ENCODE peak calls at places on chromosomes 16 and 17, in ten cellular contexts. One of them, this sample, is unnamed. For H3K36me3, the result is how much of the 10 kb centered on the place peaks cover.

GRCh38 chr17:65137076-65137935 is at the start of gene RGS9:
- DNase-seq in CD4-positive, CD25-positive, alpha-beta regulatory T cell: peak
- DNase-seq in MM.1S: peak
- DNase-seq in neuronal stem cell: peak
- DNase-seq in left lung: peak
- DNase-seq in CD8-positive, alpha-beta memory T cell: peak
- DNase-seq in adrenal gland: peak
- DNase-seq in cardiac muscle cell: peak
- DNase-seq in body of pancreas: peak
- DNase-seq in endodermal cell: peak
- DNase-seq in this sample: peak

GRCh38 chr16:17384473-17384872 is 86.3 kb downstream of the XYLT1 start:
- DNase-seq in body of pancreas: no peak
- DNase-seq in cardiac muscle cell: no peak
- DNase-seq in neuronal stem cell: no peak
- DNase-seq in endodermal cell: no peak
- DNase-seq in CD4-positive, CD25-positive, alpha-beta regulatory T cell: no peak
- DNase-seq in MM.1S: no peak
- DNase-seq in left lung: no peak
- DNase-seq in adrenal gland: no peak
- DNase-seq in CD8-positive, alpha-beta memory T cell: no peak
- DNase-seq in this sample: no peak

GRCh38 chr17:10151667-10152496 is 46.5 kb downstream of the GAS7 start:
- DNase-seq in neuronal stem cell: no peak
- DNase-seq in endodermal cell: no peak
- DNase-seq in adrenal gland: peak
- DNase-seq in MM.1S: no peak
- DNase-seq in left lung: peak
- DNase-seq in CD8-positive, alpha-beta memory T cell: no peak
- DNase-seq in CD4-positive, CD25-positive, alpha-beta regulatory T cell: no peak
- DNase-seq in cardiac muscle cell: no peak
- DNase-seq in body of pancreas: no peak
- DNase-seq in this sample: no peak

GRCh38 chr17:9768381-9768934 is 22.9 kb downstream of the DHRS7C start:
- DNase-seq in body of pancreas: no peak
- DNase-seq in left lung: no peak
- DNase-seq in cardiac muscle cell: peak
- DNase-seq in CD4-positive, CD25-positive, alpha-beta regulatory T cell: peak
- DNase-seq in MM.1S: no peak
- DNase-seq in neuronal stem cell: peak
- DNase-seq in CD8-positive, alpha-beta memory T cell: no peak
- DNase-seq in adrenal gland: no peak
- DNase-seq in endodermal cell: peak
- DNase-seq in this sample: no peak

GRCh38 chr17:42409467-42410351 is 13.3 kb downstream of the CAVIN1 start:
- DNase-seq in left lung: peak
- DNase-seq in neuronal stem cell: no peak
- DNase-seq in adrenal gland: peak
- DNase-seq in MM.1S: no peak
- DNase-seq in endodermal cell: peak
- DNase-seq in CD8-positive, alpha-beta memory T cell: no peak
- DNase-seq in CD4-positive, CD25-positive, alpha-beta regulatory T cell: no peak
- DNase-seq in cardiac muscle cell: no peak
- DNase-seq in body of pancreas: peak
- DNase-seq in this sample: no peak

GRCh38 chr17:15918261-15918660 is 26.7 kb upstream of the ADORA2B start:
- DNase-seq in cardiac muscle cell: no peak
- DNase-seq in CD4-positive, CD25-positive, alpha-beta regulatory T cell: no peak
- DNase-seq in endodermal cell: no peak
- DNase-seq in left lung: no peak
- DNase-seq in CD8-positive, alpha-beta memory T cell: no peak
- DNase-seq in body of pancreas: no peak
- DNase-seq in adrenal gland: no peak
- DNase-seq in neuronal stem cell: no peak
- DNase-seq in MM.1S: no peak
- DNase-seq in this sample: no peak

GRCh38 chr16:68257906-68258800 is 6.2 kb upstream of the SLC7A6 start:
- DNase-seq in CD8-positive, alpha-beta memory T cell: no peak
- DNase-seq in left lung: no peak
- DNase-seq in MM.1S: peak
- DNase-seq in cardiac muscle cell: no peak
- DNase-seq in neuronal stem cell: no peak
- DNase-seq in CD4-positive, CD25-positive, alpha-beta regulatory T cell: no peak
- DNase-seq in body of pancreas: no peak
- DNase-seq in adrenal gland: peak
- DNase-seq in endodermal cell: no peak
- DNase-seq in this sample: no peak

GRCh38 chr17:33647976-33648375 is 354.9 kb upstream of the ASIC2 start:
- DNase-seq in body of pancreas: no peak
- DNase-seq in cardiac muscle cell: peak
- DNase-seq in CD4-positive, CD25-positive, alpha-beta regulatory T cell: no peak
- DNase-seq in CD8-positive, alpha-beta memory T cell: no peak
- DNase-seq in adrenal gland: peak
- DNase-seq in left lung: no peak
- DNase-seq in neuronal stem cell: peak
- DNase-seq in endodermal cell: peak
- DNase-seq in MM.1S: peak
- DNase-seq in this sample: no peak

GRCh38 chr17:74935048-74935447 is 650 bp upstream of the OTOP3 start:
- DNase-seq in endodermal cell: no peak
- DNase-seq in body of pancreas: no peak
- DNase-seq in CD8-positive, alpha-beta memory T cell: no peak
- DNase-seq in adrenal gland: no peak
- DNase-seq in cardiac muscle cell: no peak
- DNase-seq in MM.1S: no peak
- DNase-seq in CD4-positive, CD25-positive, alpha-beta regulatory T cell: no peak
- DNase-seq in left lung: no peak
- DNase-seq in neuronal stem cell: no peak
- DNase-seq in this sample: no peak

GRCh38 chr16:9338068-9338467 is 246.6 kb downstream of the HAPSTR1 start:
- DNase-seq in left lung: no peak
- DNase-seq in CD8-positive, alpha-beta memory T cell: no peak
- DNase-seq in CD4-positive, CD25-positive, alpha-beta regulatory T cell: no peak
- DNase-seq in MM.1S: no peak
- DNase-seq in adrenal gland: no peak
- DNase-seq in neuronal stem cell: no peak
- DNase-seq in cardiac muscle cell: no peak
- DNase-seq in endodermal cell: no peak
- DNase-seq in body of pancreas: no peak
- DNase-seq in this sample: no peak

GRCh38 chr17:45139533-45139920 is 4.0 kb downstream of the ACBD4 start:
- DNase-seq in adrenal gland: no peak
- DNase-seq in CD4-positive, CD25-positive, alpha-beta regulatory T cell: no peak
- DNase-seq in left lung: no peak
- DNase-seq in MM.1S: no peak
- DNase-seq in CD8-positive, alpha-beta memory T cell: no peak
- DNase-seq in neuronal stem cell: no peak
- DNase-seq in cardiac muscle cell: no peak
- DNase-seq in body of pancreas: no peak
- DNase-seq in endodermal cell: no peak
- DNase-seq in this sample: no peak

GRCh38 chr16:22217890-22218730 is 12.0 kb downstream of the EEF2K start:
- DNase-seq in endodermal cell: peak
- DNase-seq in neuronal stem cell: no peak
- DNase-seq in adrenal gland: no peak
- DNase-seq in MM.1S: no peak
- DNase-seq in CD8-positive, alpha-beta memory T cell: no peak
- DNase-seq in CD4-positive, CD25-positive, alpha-beta regulatory T cell: peak
- DNase-seq in cardiac muscle cell: no peak
- DNase-seq in left lung: no peak
- DNase-seq in body of pancreas: no peak
- DNase-seq in this sample: no peak

GRCh38 chr16:56708418-56708817 is 21.5 kb upstream of the NUP93 start:
- DNase-seq in CD4-positive, CD25-positive, alpha-beta regulatory T cell: peak
- DNase-seq in CD8-positive, alpha-beta memory T cell: peak
- DNase-seq in neuronal stem cell: no peak
- DNase-seq in MM.1S: no peak
- DNase-seq in body of pancreas: no peak
- DNase-seq in adrenal gland: no peak
- DNase-seq in endodermal cell: peak
- DNase-seq in cardiac muscle cell: no peak
- DNase-seq in left lung: no peak
- DNase-seq in this sample: peak

DNA sequence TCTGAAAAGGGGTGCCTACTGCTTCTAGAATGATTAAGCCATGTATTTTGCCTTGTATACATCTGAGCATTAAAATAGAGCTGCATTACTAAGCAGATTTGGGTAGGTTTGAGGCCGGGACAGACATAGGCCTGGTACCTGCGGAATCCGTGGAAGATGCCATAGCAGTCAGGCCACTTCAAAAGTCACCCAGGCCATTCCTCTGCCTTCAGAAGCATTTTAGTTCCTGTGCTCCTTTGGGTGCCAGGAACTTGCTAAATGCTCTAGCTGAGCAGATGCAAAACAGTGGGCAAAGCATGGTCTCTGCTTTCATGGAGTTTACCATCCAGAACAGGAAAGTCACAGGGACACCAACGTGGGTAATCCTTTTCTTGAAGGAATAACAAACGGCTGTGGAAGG is 5.7 kb upstream of the TMEM100 start:
- DNase-seq in MM.1S: no peak
- DNase-seq in cardiac muscle cell: no peak
- DNase-seq in left lung: no peak
- DNase-seq in CD8-positive, alpha-beta memory T cell: no peak
- DNase-seq in body of pancreas: no peak
- DNase-seq in endodermal cell: no peak
- DNase-seq in adrenal gland: no peak
- DNase-seq in CD4-positive, CD25-positive, alpha-beta regulatory T cell: no peak
- DNase-seq in neuronal stem cell: no peak
- DNase-seq in this sample: no peak
- H3K27ac ChIP-seq in MM.1S: no peak
- H3K27ac ChIP-seq in cardiac muscle cell: no peak
- H3K27ac ChIP-seq in left lung: peak
- H3K27ac ChIP-seq in CD8-positive, alpha-beta memory T cell: no peak
- H3K27ac ChIP-seq in body of pancreas: no peak
- H3K27ac ChIP-seq in endodermal cell: no peak
- H3K27ac ChIP-seq in adrenal gland: no peak
- H3K27ac ChIP-seq in CD4-positive, CD25-positive, alpha-beta regulatory T cell: no peak
- H3K27ac ChIP-seq in neuronal stem cell: no peak
- H3K27ac ChIP-seq in this sample: no peak

GRCh38 chr17:29855686-29856085 is 74.3 kb downstream of the SSH2 start:
- DNase-seq in endodermal cell: no peak
- DNase-seq in CD4-positive, CD25-positive, alpha-beta regulatory T cell: no peak
- DNase-seq in cardiac muscle cell: no peak
- DNase-seq in left lung: no peak
- DNase-seq in neuronal stem cell: no peak
- DNase-seq in CD8-positive, alpha-beta memory T cell: no peak
- DNase-seq in MM.1S: no peak
- DNase-seq in adrenal gland: no peak
- DNase-seq in body of pancreas: no peak
- DNase-seq in this sample: no peak
- H3K36me3 ChIP-seq in endodermal cell: under half
- H3K36me3 ChIP-seq in CD4-positive, CD25-positive, alpha-beta regulatory T cell: under half
- H3K36me3 ChIP-seq in cardiac muscle cell: under half
- H3K36me3 ChIP-seq in left lung: under half
- H3K36me3 ChIP-seq in neuronal stem cell: under half
- H3K36me3 ChIP-seq in CD8-positive, alpha-beta memory T cell: under half
- H3K36me3 ChIP-seq in MM.1S: under half
- H3K36me3 ChIP-seq in adrenal gland: under half
- H3K36me3 ChIP-seq in body of pancreas: under half
- H3K36me3 ChIP-seq in this sample: under half

DNA sequence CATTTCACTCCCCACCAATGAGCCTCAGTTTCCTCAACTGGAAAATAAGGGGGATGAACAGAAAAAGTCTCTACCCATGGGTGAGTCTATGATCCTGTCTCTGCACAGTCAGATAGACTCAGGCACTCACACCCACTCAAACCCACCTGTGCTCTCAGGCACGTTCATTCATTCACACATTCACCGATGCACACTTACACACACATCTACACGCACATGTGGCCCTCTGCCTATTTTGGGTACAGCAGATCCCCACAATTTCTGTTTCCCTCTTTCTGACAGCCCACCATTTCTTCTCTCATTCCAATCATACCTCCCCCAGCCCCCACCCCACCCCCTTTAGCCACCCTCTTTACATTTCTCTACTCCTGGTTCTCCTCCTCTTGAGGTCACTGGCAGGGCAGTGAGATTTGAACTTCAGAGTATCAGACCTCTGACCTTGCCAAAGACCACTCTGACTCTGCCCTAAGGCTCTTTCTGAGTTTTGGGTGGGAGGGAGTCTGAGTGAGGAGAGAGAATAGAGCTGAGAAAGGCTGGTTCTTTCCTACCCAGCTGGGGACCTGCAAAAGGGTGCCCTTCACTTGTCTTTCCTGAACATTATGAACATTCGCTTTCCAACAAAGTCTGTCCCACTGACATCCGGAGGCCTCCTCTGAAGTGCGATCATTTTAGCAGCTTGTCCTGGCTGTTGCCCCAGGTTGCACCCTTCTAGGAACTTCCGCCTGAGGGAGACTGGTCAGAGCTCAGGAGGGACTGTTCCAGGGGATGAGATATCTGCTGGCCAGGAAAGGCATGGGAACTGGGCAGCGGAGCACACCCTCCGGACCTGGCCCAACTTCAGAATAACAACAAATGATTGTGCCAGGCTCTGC is 10.1 kb upstream of the COL1A1 start:
- DNase-seq in cardiac muscle cell: no peak
- DNase-seq in CD8-positive, alpha-beta memory T cell: no peak
- DNase-seq in endodermal cell: peak
- DNase-seq in neuronal stem cell: no peak
- DNase-seq in CD4-positive, CD25-positive, alpha-beta regulatory T cell: no peak
- DNase-seq in adrenal gland: no peak
- DNase-seq in left lung: no peak
- DNase-seq in MM.1S: no peak
- DNase-seq in body of pancreas: no peak
- DNase-seq in this sample: no peak
- H3K4me3 ChIP-seq in cardiac muscle cell: no peak
- H3K4me3 ChIP-seq in CD8-positive, alpha-beta memory T cell: no peak
- H3K4me3 ChIP-seq in endodermal cell: no peak
- H3K4me3 ChIP-seq in neuronal stem cell: no peak
- H3K4me3 ChIP-seq in CD4-positive, CD25-positive, alpha-beta regulatory T cell: no peak
- H3K4me3 ChIP-seq in adrenal gland: no peak
- H3K4me3 ChIP-seq in left lung: no peak
- H3K4me3 ChIP-seq in MM.1S: no peak
- H3K4me3 ChIP-seq in body of pancreas: no peak
- H3K4me3 ChIP-seq in this sample: no peak

DNA sequence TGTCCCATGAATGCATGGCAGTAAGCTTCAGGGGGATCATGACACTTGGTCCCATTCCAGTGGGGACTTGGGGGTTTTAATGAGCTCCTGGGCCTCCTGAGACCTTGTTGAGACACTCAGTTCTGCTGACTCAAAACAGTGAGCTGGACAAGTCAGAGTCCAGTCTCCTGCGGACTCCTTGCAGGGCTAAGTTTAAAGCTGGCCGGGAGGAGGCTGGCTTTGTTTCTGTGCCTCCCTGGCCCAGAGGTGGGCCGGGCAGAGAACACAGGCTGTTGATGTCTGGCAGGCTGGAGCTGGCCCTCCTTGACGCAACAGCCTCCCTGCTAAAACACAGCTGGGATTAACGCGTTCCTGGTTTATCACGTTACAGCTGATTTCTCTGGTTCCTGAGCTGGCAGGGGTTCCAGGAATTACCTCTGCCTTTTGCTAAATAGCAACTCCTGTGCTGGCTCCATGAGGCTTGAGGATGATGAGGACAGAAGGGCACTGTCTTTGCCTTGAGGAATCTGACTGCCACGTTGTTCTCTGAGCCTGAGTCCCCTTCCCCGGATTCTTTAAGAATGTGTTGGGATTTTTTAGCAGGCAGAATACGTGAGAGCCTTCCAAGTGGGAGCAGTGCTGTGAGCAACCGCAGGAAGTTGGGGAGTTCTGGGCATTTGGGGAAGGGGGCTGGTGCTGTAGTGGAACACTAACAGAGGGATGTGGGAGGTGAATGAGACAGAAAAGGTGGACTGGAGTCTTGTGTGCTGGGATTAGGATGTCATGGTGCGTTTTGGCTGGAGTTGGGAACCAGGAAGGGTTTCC is 2.0 kb downstream of the GPT2 start:
- DNase-seq in cardiac muscle cell: peak
- DNase-seq in MM.1S: no peak
- DNase-seq in neuronal stem cell: peak
- DNase-seq in CD4-positive, CD25-positive, alpha-beta regulatory T cell: no peak
- DNase-seq in endodermal cell: peak
- DNase-seq in body of pancreas: peak
- DNase-seq in adrenal gland: no peak
- DNase-seq in CD8-positive, alpha-beta memory T cell: no peak
- DNase-seq in left lung: no peak
- DNase-seq in this sample: no peak
- H3K27ac ChIP-seq in cardiac muscle cell: peak
- H3K27ac ChIP-seq in MM.1S: no peak
- H3K27ac ChIP-seq in neuronal stem cell: no peak
- H3K27ac ChIP-seq in CD4-positive, CD25-positive, alpha-beta regulatory T cell: no peak
- H3K27ac ChIP-seq in endodermal cell: no peak
- H3K27ac ChIP-seq in body of pancreas: peak
- H3K27ac ChIP-seq in adrenal gland: no peak
- H3K27ac ChIP-seq in CD8-positive, alpha-beta memory T cell: no peak
- H3K27ac ChIP-seq in left lung: no peak
- H3K27ac ChIP-seq in this sample: no peak

This sample was measured in DND-41.